ENCODE peak calls at places on chromosomes 12 and 14, in four cellular contexts. N is A549, S is neural progenitor cell, V is lower lobe of right lung. F is an unnamed sample.

GRCh38 chr14:71130491-71131179 is 223.4 kb downstream of the PCNX1 start:
- DNase-seq in N (no peak), V (no peak), S (no peak), F (no peak)

GRCh38 chr14:41548666-41549065 is 58.0 kb upstream of the LRFN5 start:
- DNase-seq in N (no peak), S (no peak), V (no peak), F (no peak)

GRCh38 chr14:95375539-95376109 is 55.9 kb upstream of the CLMN start:
- DNase-seq in N (no peak), S (no peak), V (no peak), F (no peak)

GRCh38 chr12:115078988-115079387 is 395.0 kb upstream of the TBX3 start:
- DNase-seq in N (no peak), V (no peak), S (no peak), F (no peak)

GRCh38 chr12:117032593-117033381 is 66.4 kb downstream of the TESC start:
- DNase-seq in S (peak; percentile 45), N (no peak), V (no peak), F (peak; percentile 40)

GRCh38 chr14:33692762-33693161 is 258.1 kb downstream of the EGLN3 start:
- DNase-seq in N (no peak), S (no peak), V (no peak), F (no peak)

GRCh38 chr12:52812749-52813148 is 1.2 kb downstream of the KRT4 start:
- DNase-seq in N (no peak), S (no peak), V (no peak), F (no peak)

GRCh38 chr12:66055837-66056319 is 74.7 kb downstream of the LLPH start:
- DNase-seq in V (no peak), N (no peak), S (no peak), F (peak; percentile 55)